ENCODE peak calls at places on chromosomes 12 and 14, in eight cellular contexts. H, L, J, D, R, O, E and X are unnamed samples.

GRCh38 chr14:21071225-21072041 is 1.3 kb downstream of the ARHGEF40 start:
- DNase-seq in H (peak), L (peak), J (peak), D (peak), R (peak), O (peak), E (peak), X (no peak)

GRCh38 chr12:124916370-124917134 is 2.1 kb upstream of the UBC start:
- DNase-seq in H (peak), L (peak), J (peak), D (peak), R (peak), O (no peak), E (peak), X (no peak)

GRCh38 chr12:88985631-88986030 is 366.7 kb downstream of the DUSP6 start:
- DNase-seq in H (no peak), L (no peak), J (no peak), D (no peak), R (no peak), O (no peak), E (peak), X (no peak)

GRCh38 chr14:79724934-79725717 is 486.2 kb downstream of the DIO2 start:
- DNase-seq in H (no peak), L (no peak), J (no peak), D (no peak), R (no peak), O (no peak), E (no peak), X (no peak)

GRCh38 chr12:93032748-93033147 is 103.7 kb upstream of the EEA1 start:
- DNase-seq in H (no peak), L (peak), J (no peak), D (no peak), R (no peak), O (no peak), E (no peak), X (no peak)

GRCh38 chr14:32020882-32021281 is 56.2 kb upstream of the ARHGAP5 start:
- DNase-seq in H (no peak), L (no peak), J (no peak), D (no peak), R (no peak), O (no peak), E (no peak), X (no peak)

GRCh38 chr12:68158427-68158826 is 1.1 kb downstream of the IFNG start:
- DNase-seq in H (no peak), L (peak), J (no peak), D (peak), R (no peak), O (no peak), E (peak), X (no peak)

GRCh38 chr12:26298785-26299621 is 103.6 kb downstream of the SSPN start:
- DNase-seq in H (no peak), L (peak), J (no peak), D (peak), R (no peak), O (peak), E (peak), X (no peak)

GRCh38 chr14:93947282-93947681 is 20.1 kb downstream of the FAM181A start:
- DNase-seq in H (peak), L (no peak), J (no peak), D (no peak), R (peak), O (no peak), E (no peak), X (no peak)

GRCh38 chr14:36068777-36069534 is 107.6 kb downstream of the PTCSC3 start:
- DNase-seq in H (no peak), L (peak), J (no peak), D (peak), R (no peak), O (no peak), E (peak), X (no peak)

GRCh38 chr14:100872641-100873071 is 30.9 kb downstream of the RTL1 start:
- DNase-seq in H (no peak), L (no peak), J (peak), D (no peak), R (peak), O (no peak), E (no peak), X (no peak)

GRCh38 chr12:40587416-40587815 is 104.8 kb upstream of the CNTN1 start:
- DNase-seq in H (no peak), L (no peak), J (no peak), D (no peak), R (no peak), O (no peak), E (no peak), X (no peak)

GRCh38 chr14:81132492-81132891 is 88.3 kb downstream of the GTF2A1 start:
- DNase-seq in H (no peak), L (no peak), J (no peak), D (no peak), R (no peak), O (no peak), E (no peak), X (no peak)

GRCh38 chr14:75566752-75567151 is 11.7 kb upstream of the FLVCR2 start:
- DNase-seq in H (no peak), L (no peak), J (no peak), D (no peak), R (no peak), O (no peak), E (no peak), X (no peak)

GRCh38 chr14:85252011-85252410 is 277.9 kb upstream of the FLRT2 start:
- DNase-seq in H (no peak), L (peak), J (no peak), D (peak), R (no peak), O (no peak), E (peak), X (no peak)

GRCh38 chr14:26104686-26105085 is 493.1 kb downstream of the NOVA1 start:
- DNase-seq in H (no peak), L (no peak), J (no peak), D (no peak), R (no peak), O (no peak), E (no peak), X (no peak)

GRCh38 chr12:128810182-128811127 is 13.3 kb downstream of the SLC15A4 start:
- DNase-seq in H (no peak), L (no peak), J (no peak), D (no peak), R (peak), O (peak), E (peak), X (no peak)

GRCh38 chr12:64039285-64039871 is 182.7 kb downstream of the KICS2 start:
- DNase-seq in H (no peak), L (peak), J (no peak), D (peak), R (no peak), O (no peak), E (peak), X (no peak)

GRCh38 chr14:68784298-68784910 is 8.5 kb downstream of the ZFP36L1 start:
- DNase-seq in H (peak), L (no peak), J (peak), D (peak), R (no peak), O (no peak), E (peak), X (no peak)

GRCh38 chr14:80608563-80608962 is 333.0 kb downstream of the CEP128 start:
- DNase-seq in H (no peak), L (no peak), J (no peak), D (no peak), R (no peak), O (no peak), E (no peak), X (no peak)

GRCh38 chr12:7935773-7936581 is at the start of gene SLC2A3:
- DNase-seq in H (peak), L (peak), J (peak), D (peak), R (peak), O (peak), E (peak), X (no peak)

GRCh38 chr14:33510991-33511390 is 439.9 kb downstream of the EGLN3 start:
- DNase-seq in H (no peak), L (no peak), J (no peak), D (no peak), R (no peak), O (no peak), E (no peak), X (no peak)

GRCh38 chr12:38932320-38932719 is 26.9 kb upstream of the CPNE8 start:
- DNase-seq in H (no peak), L (no peak), J (no peak), D (no peak), R (no peak), O (no peak), E (no peak), X (no peak)

GRCh38 chr14:59482471-59483331 is 1.5 kb downstream of the L3HYPDH start:
- DNase-seq in H (no peak), L (peak), J (no peak), D (peak), R (no peak), O (no peak), E (peak), X (peak)

GRCh38 chr12:10366875-10367274 is 23.0 kb downstream of the KLRK1 start:
- DNase-seq in H (no peak), L (peak), J (no peak), D (peak), R (no peak), O (no peak), E (peak), X (no peak)

GRCh38 chr12:91974541-91974940 is 171.1 kb downstream of the BTG1 start:
- DNase-seq in H (no peak), L (no peak), J (no peak), D (no peak), R (no peak), O (no peak), E (no peak), X (no peak)

GRCh38 chr14:31806249-31806648 is 245.0 kb downstream of the NUBPL start:
- DNase-seq in H (no peak), L (no peak), J (no peak), D (no peak), R (no peak), O (no peak), E (no peak), X (no peak)

GRCh38 chr12:131604146-131604844 is 106.6 kb upstream of the SFSWAP start:
- DNase-seq in H (no peak), L (no peak), J (no peak), D (no peak), R (no peak), O (no peak), E (no peak), X (no peak)

GRCh38 chr14:41859336-41859735 is 252.7 kb downstream of the LRFN5 start:
- DNase-seq in H (no peak), L (peak), J (no peak), D (peak), R (no peak), O (no peak), E (peak), X (no peak)

GRCh38 chr14:93834739-93835383 is 46.6 kb upstream of the PRIMA1 start:
- DNase-seq in H (no peak), L (no peak), J (peak), D (no peak), R (no peak), O (no peak), E (no peak), X (no peak)

GRCh38 chr12:72295744-72296143 is 23.6 kb downstream of the TRHDE start:
- DNase-seq in H (no peak), L (no peak), J (no peak), D (no peak), R (no peak), O (no peak), E (no peak), X (no peak)

GRCh38 chr14:26286806-26287205 is 311.0 kb downstream of the NOVA1 start:
- DNase-seq in H (no peak), L (peak), J (no peak), D (peak), R (no peak), O (no peak), E (peak), X (no peak)

GRCh38 chr12:118120579-118121363 is 15.2 kb upstream of the PEBP1 start:
- DNase-seq in H (peak), L (peak), J (peak), D (peak), R (peak), O (peak), E (peak), X (peak)

GRCh38 chr12:30613119-30613830 is 82.4 kb downstream of the IPO8 start:
- DNase-seq in H (no peak), L (peak), J (no peak), D (peak), R (no peak), O (no peak), E (peak), X (no peak)

GRCh38 chr14:92933481-92933880 is 10.5 kb downstream of the CHGA start:
- DNase-seq in H (no peak), L (no peak), J (no peak), D (no peak), R (no peak), O (no peak), E (no peak), X (no peak)

GRCh38 chr14:49950275-49951250 is 57.7 kb downstream of the ARF6 start:
- DNase-seq in H (no peak), L (no peak), J (peak), D (no peak), R (no peak), O (no peak), E (no peak), X (no peak)

GRCh38 chr12:57632369-57632897 is 568 bp downstream of the B4GALNT1 start:
- DNase-seq in H (peak), L (no peak), J (peak), D (no peak), R (no peak), O (peak), E (peak), X (no peak)

GRCh38 chr12:83823386-83824045 is 1089.1 kb downstream of the SLC6A15 start:
- DNase-seq in H (peak), L (peak), J (no peak), D (peak), R (no peak), O (no peak), E (no peak), X (no peak)
- TF ChIP-seq CTCF in H (peak), L (peak), J (no peak), D (peak), R (peak), O (no peak), E (no peak), X (no peak)

GRCh38 chr12:4269279-4269991 is 4.1 kb upstream of the CCND2 start:
- DNase-seq in H (peak), L (peak), J (peak), D (peak), R (peak), O (peak), E (no peak), X (peak)
- TF ChIP-seq CTCF in H (peak), L (peak), J (no peak), D (no peak), R (peak), O (no peak), E (no peak), X (no peak)

GRCh38 chr12:56454557-56454956 is at the start of gene MIP:
- DNase-seq in H (no peak), L (no peak), J (no peak), D (no peak), R (no peak), O (no peak), E (no peak), X (no peak)

GRCh38 chr12:56451147-56451546 is 1.9 kb upstream of the TIMELESS start:
- DNase-seq in H (no peak), L (no peak), J (no peak), D (no peak), R (no peak), O (no peak), E (no peak), X (no peak)

GRCh38 chr12:56449622-56449984 is 377 bp upstream of the TIMELESS start:
- DNase-seq in H (no peak), L (no peak), J (no peak), D (no peak), R (no peak), O (no peak), E (no peak), X (no peak)

GRCh38 chr12:56450241-56450640 is 1.0 kb upstream of the TIMELESS start:
- DNase-seq in H (no peak), L (no peak), J (no peak), D (no peak), R (no peak), O (no peak), E (no peak), X (no peak)

DNA sequence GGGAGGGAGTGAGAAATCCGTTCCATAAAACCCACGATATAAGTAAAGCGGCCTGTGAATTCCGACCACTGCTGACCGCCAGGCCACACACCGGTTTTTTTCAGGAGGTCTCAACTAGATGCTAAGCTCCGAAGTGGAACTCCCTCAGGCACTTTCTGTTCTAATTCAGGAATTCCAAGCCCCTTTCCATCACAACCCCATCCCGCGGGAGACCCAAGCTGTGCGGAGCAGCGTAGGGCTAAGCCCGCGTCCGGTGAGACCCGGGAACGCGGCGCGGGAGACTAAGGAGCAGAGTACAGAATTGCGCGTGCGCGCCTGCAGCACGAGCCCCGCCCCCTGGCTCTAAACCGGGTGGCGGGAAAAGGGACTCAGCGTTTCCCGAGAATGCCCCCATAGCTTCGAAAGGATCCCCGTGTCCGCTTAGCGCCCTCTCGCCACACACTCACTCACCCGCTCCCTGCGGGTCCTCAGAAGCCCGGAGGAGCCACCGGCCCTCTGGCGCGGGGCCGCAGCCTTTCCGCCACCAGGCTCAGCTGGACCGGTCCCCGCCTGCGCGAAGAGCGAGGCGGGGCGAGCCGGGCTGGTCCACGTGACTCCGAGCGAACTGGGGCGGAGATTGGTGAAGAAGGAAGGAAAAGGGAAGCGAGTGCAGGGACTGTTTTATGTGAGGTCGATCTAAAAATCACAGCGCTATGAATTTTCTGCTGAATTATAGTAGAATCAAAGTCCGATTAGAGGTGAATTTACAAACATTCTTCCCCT is at the start of gene TIMELESS:
- DNase-seq in H (peak), L (peak), J (peak), D (peak), R (peak), O (peak), E (peak), X (peak)
- TF ChIP-seq CTCF in H (peak), L (peak), J (no peak), D (no peak), R (peak), O (no peak), E (no peak), X (no peak)

DNA sequence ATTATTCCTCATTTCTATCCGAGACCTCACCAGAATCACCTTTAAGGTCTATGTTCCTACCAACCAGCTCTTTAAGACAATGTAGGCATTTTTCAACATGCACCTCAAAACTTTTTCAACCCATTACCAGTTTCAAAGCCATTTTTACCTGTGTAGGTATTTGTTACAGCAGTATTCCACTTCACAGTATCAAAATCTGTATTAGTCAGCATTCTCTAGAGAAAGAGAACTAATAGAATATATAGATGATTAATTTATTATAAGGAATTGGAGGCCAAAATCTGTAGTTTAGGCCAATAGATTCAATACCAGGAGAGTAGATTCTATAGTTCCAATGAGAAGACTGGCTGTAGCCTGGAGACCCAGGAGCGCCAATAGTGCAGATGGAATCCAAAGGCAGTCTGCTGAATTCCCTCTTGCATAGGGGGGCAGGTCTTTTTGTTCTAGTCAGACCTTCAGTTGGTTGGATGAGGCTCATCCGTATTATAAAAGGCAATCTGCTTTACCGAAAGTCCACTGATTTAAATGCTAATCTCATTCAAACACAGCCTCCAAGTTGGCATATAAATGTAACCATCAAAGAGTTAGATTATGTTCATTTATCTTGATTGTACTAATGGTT is 151.6 kb upstream of the SYT1 start:
- DNase-seq in H (no peak), L (no peak), J (no peak), D (no peak), R (no peak), O (no peak), E (no peak), X (no peak)
- TF ChIP-seq CTCF in H (no peak), L (no peak), J (no peak), D (no peak), R (no peak), O (no peak), E (no peak), X (no peak)

GRCh38 chr14:58272589-58273372 is 25.6 kb upstream of the ARID4A start:
- DNase-seq in H (no peak), L (peak), J (no peak), D (peak), R (no peak), O (no peak), E (peak), X (no peak)
- TF ChIP-seq CTCF in H (peak), L (no peak), J (no peak), D (peak), R (peak), O (no peak), E (peak), X (no peak)

GRCh38 chr12:90404071-90404470 is 550.9 kb downstream of the CCER1 start:
- DNase-seq in H (no peak), L (no peak), J (no peak), D (no peak), R (no peak), O (no peak), E (no peak), X (no peak)

GRCh38 chr12:90410962-90411361 is 544.0 kb downstream of the CCER1 start:
- DNase-seq in H (no peak), L (no peak), J (no peak), D (no peak), R (peak), O (no peak), E (no peak), X (no peak)

GRCh38 chr12:90407841-90408240 is 547.1 kb downstream of the CCER1 start:
- DNase-seq in H (no peak), L (peak), J (no peak), D (peak), R (no peak), O (no peak), E (no peak), X (no peak)
- TF ChIP-seq CTCF in H (peak), L (no peak), J (no peak), D (peak), R (no peak), O (no peak), E (no peak), X (no peak)

GRCh38 chr14:76870146-76870545 is 43.9 kb downstream of the LRRC74A start:
- DNase-seq in H (peak), L (no peak), J (no peak), D (no peak), R (no peak), O (no peak), E (no peak), X (no peak)
- TF ChIP-seq CTCF in H (peak), L (no peak), J (no peak), D (peak), R (no peak), O (peak), E (peak), X (no peak)